ENCODE peak calls at places on chromosomes 1 and 21, in five cellular contexts. D is GM12892; Y is effector CD4-positive, alpha-beta T cell; I is osteoblast; G is fibroblast of pulmonary artery. T is an unnamed sample.

GRCh38 chr21:41130883-41131282 is 37.1 kb upstream of the BACE2 start:
- DNase-seq in I (no peak), D (no peak), G (no peak), Y (no peak), T (no peak)

GRCh38 chr1:27970401-27970800 is 10.6 kb downstream of the XKR8 start:
- DNase-seq in I (peak), G (peak), Y (no peak), D (no peak), T (peak)

GRCh38 chr1:234230414-234230862 is 142.8 kb upstream of the COA6 start:
- DNase-seq in I (peak), Y (no peak), G (no peak), D (no peak), T (no peak)

GRCh38 chr1:222589462-222590302 is at the start of gene TAF1A:
- DNase-seq in D (peak), I (peak), G (peak), Y (peak), T (peak)

GRCh38 chr1:15965228-15965767 is 10.6 kb downstream of the ZBTB17 start:
- DNase-seq in D (no peak), I (peak), G (peak), Y (no peak), T (no peak)

GRCh38 chr1:212124891-212125582 is 89.5 kb downstream of the DTL start:
- DNase-seq in I (peak), Y (no peak), D (no peak), G (no peak), T (no peak)

GRCh38 chr1:55535724-55536262 is 320.6 kb upstream of the USP24 start:
- DNase-seq in G (no peak), D (no peak), I (no peak), Y (no peak), T (no peak)

GRCh38 chr1:62271932-62272728 is 47.1 kb downstream of the KANK4 start:
- DNase-seq in G (no peak), Y (peak), I (no peak), D (peak), T (no peak)

GRCh38 chr21:14492890-14493289 is 53.2 kb downstream of the SAMSN1 start:
- DNase-seq in D (no peak), I (no peak), G (no peak), Y (no peak), T (no peak)

GRCh38 chr1:244137725-244138124 is 86.6 kb downstream of the ZBTB18 start:
- DNase-seq in G (no peak), Y (no peak), I (no peak), D (no peak), T (no peak)